ENCODE peak calls at places on chromosomes 6 and 20, in four cellular contexts. M is B cell; X is foreskin keratinocyte; A is naive thymus-derived CD4-positive, alpha-beta T cell. T is an unnamed sample.

GRCh38 chr6:33790306-33790855 is 1.5 kb upstream of the LEMD2 start:
- DNase-seq in M (no peak), X (no peak), A (no peak), T (no peak)

GRCh38 chr20:37992802-37993538 is 40.3 kb downstream of the TTI1 start:
- DNase-seq in M (peak; percentile 59), X (peak; percentile 87), A (peak; percentile 15), T (peak; percentile 79)

GRCh38 chr20:34559311-34560140 is 1.0 kb downstream of the MAP1LC3A start:
- DNase-seq in M (peak; percentile 35), X (no peak), A (peak; percentile 23), T (no peak)

GRCh38 chr6:123811378-123811777 is 7.7 kb downstream of the NKAIN2 start:
- DNase-seq in M (no peak), X (no peak), A (no peak), T (no peak)

GRCh38 chr6:30044630-30045029 is 16.4 kb upstream of the POLR1H start:
- DNase-seq in M (no peak), X (peak; percentile 65), A (no peak), T (peak; percentile 74)

GRCh38 chr6:153553627-153554026 is 422.5 kb upstream of the RGS17 start:
- DNase-seq in M (no peak), X (no peak), A (no peak), T (peak; percentile 11)

GRCh38 chr6:21386744-21387143 is 206.8 kb upstream of the SOX4 start:
- DNase-seq in M (no peak), X (peak; percentile 39), A (no peak), T (peak; percentile 66)

GRCh38 chr6:112039431-112039770 is 14.5 kb upstream of the CCN6 start:
- DNase-seq in M (no peak), X (no peak), A (no peak), T (no peak)

T was measured in kidney tubule cell.